ENCODE peak calls at places on chromosomes 2 and 18, in four cellular contexts. C, M, X and O are unnamed samples.

GRCh38 chr2:231684314-231685223 is 23.8 kb upstream of the PTMA start:
- DNase-seq in X (no peak), C (no peak), M (no peak), O (no peak)

GRCh38 chr18:32040936-32041335 is 22.3 kb downstream of the RNF125 start:
- DNase-seq in M (no peak), C (no peak), X (no peak), O (no peak)

GRCh38 chr2:173002751-173003541 is 72.7 kb upstream of the MAP3K20 start:
- DNase-seq in X (no peak), M (peak), C (no peak), O (peak)

GRCh38 chr18:60372598-60372997 is at the start of gene MC4R:
- DNase-seq in M (no peak), X (no peak), C (no peak), O (peak)

GRCh38 chr2:233486778-233487552 is 79.6 kb downstream of the USP40 start:
- DNase-seq in C (no peak), X (no peak), M (peak), O (peak)

GRCh38 chr2:110768591-110768990 is 36.2 kb downstream of the ACOXL start:
- DNase-seq in X (no peak), M (peak), C (no peak), O (no peak)

GRCh38 chr2:16612490-16612889 is 53.1 kb downstream of the CYRIA start:
- DNase-seq in M (no peak), C (no peak), X (no peak), O (no peak)

GRCh38 chr2:32775954-32776353 is 148.1 kb downstream of the TTC27 start:
- DNase-seq in M (no peak), C (no peak), X (no peak), O (no peak)

GRCh38 chr18:39448942-39449341 is 1883.3 kb upstream of the CELF4 start:
- DNase-seq in X (no peak), M (no peak), C (no peak), O (no peak)

GRCh38 chr2:100959225-100959880 is 42.7 kb upstream of the RPL31 start:
- DNase-seq in X (no peak), C (no peak), M (no peak), O (no peak)

GRCh38 chr2:150889141-150889540 is 372.5 kb downstream of the RBM43 start:
- DNase-seq in C (no peak), M (no peak), X (no peak), O (no peak)

GRCh38 chr2:232432598-232433184 is 23.3 kb upstream of the ALPI start:
- DNase-seq in C (no peak), M (no peak), X (peak), O (no peak)

GRCh38 chr2:109126501-109126860 is 2.5 kb upstream of the SH3RF3 start:
- DNase-seq in M (no peak), C (no peak), X (no peak), O (no peak)

GRCh38 chr2:237570776-237571335 is 4.5 kb downstream of the PRLH start:
- DNase-seq in C (no peak), X (no peak), M (no peak), O (no peak)

GRCh38 chr2:200092235-200092634 is 136.9 kb downstream of the MAIP1 start:
- DNase-seq in C (no peak), X (no peak), M (peak), O (no peak)

GRCh38 chr18:13616041-13616440 is 110.3 kb downstream of the FAM210A start:
- DNase-seq in M (no peak), C (no peak), X (no peak), O (no peak)

GRCh38 chr2:202377308-202377736 is 1.2 kb downstream of the BMPR2 start:
- DNase-seq in X (peak), M (peak), C (no peak), O (peak)

GRCh38 chr2:172052000-172052983 is 33.0 kb upstream of the DLX1 start:
- DNase-seq in X (no peak), M (peak), C (no peak), O (no peak)

GRCh38 chr2:178286636-178287035 is 92.3 kb downstream of the OSBPL6 start:
- DNase-seq in M (no peak), X (no peak), C (no peak), O (no peak)

GRCh38 chr2:142130111-142131015 is 453 bp downstream of the LRP1B start:
- DNase-seq in M (peak), X (no peak), C (no peak), O (no peak)

GRCh38 chr2:213336253-213336770 is 52.0 kb downstream of the SPAG16 start:
- DNase-seq in X (no peak), C (no peak), M (no peak), O (no peak)

GRCh38 chr18:12606592-12607315 is 51.2 kb downstream of the SPIRE1 start:
- DNase-seq in X (no peak), C (no peak), M (peak), O (no peak)

GRCh38 chr2:95730813-95731212 is 139.0 kb downstream of the TRIM43 start:
- DNase-seq in M (no peak), X (peak), C (no peak), O (no peak)

GRCh38 chr2:196331143-196331542 is 159.8 kb upstream of the STK17B start:
- DNase-seq in M (no peak), X (peak), C (no peak), O (no peak)

GRCh38 chr2:120778244-120778643 is 42.6 kb downstream of the GLI2 start:
- DNase-seq in M (no peak), C (no peak), X (no peak), O (no peak)

GRCh38 chr2:136363921-136364320 is 246.0 kb upstream of the CXCR4 start:
- DNase-seq in M (no peak), X (no peak), C (no peak), O (no peak)

GRCh38 chr2:238415036-238415764 is 11.5 kb upstream of the ASB1 start:
- DNase-seq in C (no peak), X (no peak), M (no peak), O (no peak)

GRCh38 chr2:230664128-230664527 is 48.5 kb upstream of the CAB39 start:
- DNase-seq in M (no peak), X (no peak), C (no peak), O (no peak)

GRCh38 chr2:227443889-227444568 is 27.9 kb upstream of the AGFG1 start:
- DNase-seq in C (no peak), X (no peak), M (no peak), O (no peak)

GRCh38 chr18:35572644-35573043 is 8.9 kb upstream of the GALNT1 start:
- DNase-seq in X (no peak), M (no peak), C (no peak), O (no peak)

GRCh38 chr18:37710731-37711130 is 145.1 kb upstream of the CELF4 start:
- DNase-seq in M (no peak), C (no peak), X (no peak), O (no peak)

GRCh38 chr2:144937899-144938298 is 418.0 kb upstream of the ZEB2 start:
- DNase-seq in X (no peak), C (no peak), M (no peak), O (no peak)

GRCh38 chr2:172864182-172864581 is 128.5 kb downstream of the RAPGEF4 start:
- DNase-seq in C (peak), X (peak), M (peak), O (no peak)

GRCh38 chr2:127953128-127953718 is 67.5 kb upstream of the AMMECR1L start:
- DNase-seq in M (no peak), X (no peak), C (no peak), O (no peak)

GRCh38 chr2:238202326-238203103 is 980 bp downstream of the ILKAP start:
- DNase-seq in C (no peak), X (peak), M (no peak), O (peak)

DNA sequence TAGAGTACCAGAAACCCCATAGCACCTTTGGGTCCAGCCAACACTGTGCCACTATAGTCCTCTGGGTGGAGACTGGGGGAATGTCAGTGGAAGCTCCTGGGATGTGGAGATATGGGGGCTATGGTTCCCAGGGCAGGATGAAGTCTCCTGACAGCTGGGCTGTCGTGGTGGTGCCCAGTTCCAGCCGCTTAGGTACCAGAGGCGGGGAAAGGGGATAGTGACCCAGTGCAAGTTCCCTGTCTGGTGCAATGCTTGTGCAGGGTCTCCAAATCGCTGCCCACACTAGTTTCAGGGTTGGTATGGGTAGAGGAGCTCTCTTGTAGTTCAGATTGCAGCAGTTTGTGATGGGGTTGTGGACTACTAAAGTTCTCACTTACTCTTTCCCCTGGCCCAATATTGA is 97.9 kb downstream of the ANKRD12 start:
- DNase-seq in M (no peak), C (no peak), X (no peak), O (no peak)
- TF ChIP-seq JUNB in M (no peak), C (no peak), X (no peak), O (no peak)

GRCh38 chr2:70918016-70918415 is 17.7 kb upstream of the ATP6V1B1 start:
- DNase-seq in C (no peak), X (no peak), M (no peak), O (no peak)
- TF ChIP-seq ESRRA in C (no peak), X (no peak), M (no peak), O (no peak)

GRCh38 chr2:3626118-3626816 is 31.4 kb downstream of the COLEC11 start:
- DNase-seq in M (peak), X (no peak), C (no peak), O (no peak)
- TF ChIP-seq SMC3 in M (no peak), X (no peak), C (no peak), O (no peak)

GRCh38 chr2:241317391-241317790 is 1.7 kb downstream of the SEPTIN2 start:
- DNase-seq in C (no peak), M (no peak), X (no peak), O (no peak)
- TF ChIP-seq JUNB in C (peak), M (no peak), X (no peak), O (no peak)

GRCh38 chr2:12326449-12327190 is 390.1 kb upstream of the TRIB2 start:
- DNase-seq in C (no peak), M (peak), X (no peak), O (no peak)

GRCh38 chr2:12321017-12321641 is 395.6 kb upstream of the TRIB2 start:
- DNase-seq in C (no peak), X (peak), M (no peak), O (no peak)

GRCh38 chr2:12330916-12331315 is 385.8 kb upstream of the TRIB2 start:
- DNase-seq in X (no peak), M (no peak), C (no peak), O (no peak)

GRCh38 chr2:12321886-12322285 is 394.9 kb upstream of the TRIB2 start:
- DNase-seq in X (no peak), C (no peak), M (no peak), O (no peak)

GRCh38 chr2:12325806-12326205 is 390.9 kb upstream of the TRIB2 start:
- DNase-seq in C (no peak), M (no peak), X (peak), O (no peak)
- TF ChIP-seq ESRRA in C (no peak), M (no peak), X (no peak), O (no peak)

GRCh38 chr2:62654423-62654791 is 51.1 kb upstream of the EHBP1 start:
- DNase-seq in M (no peak), X (no peak), C (no peak), O (peak)
- TF ChIP-seq SMC3 in M (no peak), X (no peak), C (no peak), O (no peak)